ENCODE peak calls at places on chromosome 5, in five cellular contexts. One of them, this sample, is unnamed.

GRCh38 chr5:138824516-138824915 is 50.6 kb downstream of the LRRTM2 start:
- DNase-seq in heart left ventricle: no peak
- DNase-seq in cardiac muscle cell: peak
- DNase-seq in coronary artery: no peak
- DNase-seq in heart right ventricle: no peak
- DNase-seq in this sample: no peak

GRCh38 chr5:16902846-16903245 is 33.2 kb downstream of the MYO10 start:
- DNase-seq in coronary artery: no peak
- DNase-seq in cardiac muscle cell: no peak
- DNase-seq in heart right ventricle: no peak
- DNase-seq in heart left ventricle: no peak
- DNase-seq in this sample: peak

GRCh38 chr5:40386293-40386692 is 293.4 kb upstream of the PTGER4 start:
- DNase-seq in heart right ventricle: no peak
- DNase-seq in cardiac muscle cell: no peak
- DNase-seq in coronary artery: no peak
- DNase-seq in heart left ventricle: no peak
- DNase-seq in this sample: no peak

GRCh38 chr5:446864-447263 is 3.9 kb downstream of the EXOC3 start:
- DNase-seq in cardiac muscle cell: peak
- DNase-seq in heart left ventricle: peak
- DNase-seq in coronary artery: no peak
- DNase-seq in heart right ventricle: peak
- DNase-seq in this sample: no peak

GRCh38 chr5:82610686-82611085 is 332.5 kb upstream of the RPS23 start:
- DNase-seq in cardiac muscle cell: no peak
- DNase-seq in heart left ventricle: no peak
- DNase-seq in coronary artery: no peak
- DNase-seq in heart right ventricle: no peak
- DNase-seq in this sample: no peak

GRCh38 chr5:173454381-173454763 is 126.2 kb upstream of the STC2 start:
- DNase-seq in heart right ventricle: no peak
- DNase-seq in heart left ventricle: no peak
- DNase-seq in coronary artery: no peak
- DNase-seq in cardiac muscle cell: peak
- DNase-seq in this sample: no peak

GRCh38 chr5:59665086-59665831 is 228.3 kb downstream of the PDE4D start:
- DNase-seq in coronary artery: no peak
- DNase-seq in heart right ventricle: no peak
- DNase-seq in heart left ventricle: no peak
- DNase-seq in cardiac muscle cell: peak
- DNase-seq in this sample: no peak

GRCh38 chr5:144951001-144951400 is 780.3 kb downstream of the KCTD16 start:
- DNase-seq in heart left ventricle: no peak
- DNase-seq in cardiac muscle cell: no peak
- DNase-seq in heart right ventricle: no peak
- DNase-seq in coronary artery: no peak
- DNase-seq in this sample: no peak

GRCh38 chr5:56311306-56311904 is 78.3 kb upstream of the ANKRD55 start:
- DNase-seq in heart right ventricle: no peak
- DNase-seq in coronary artery: no peak
- DNase-seq in cardiac muscle cell: no peak
- DNase-seq in heart left ventricle: no peak
- DNase-seq in this sample: no peak

GRCh38 chr5:59430066-59430702 is 463.3 kb downstream of the PDE4D start:
- DNase-seq in heart left ventricle: no peak
- DNase-seq in cardiac muscle cell: no peak
- DNase-seq in coronary artery: no peak
- DNase-seq in heart right ventricle: no peak
- DNase-seq in this sample: no peak

GRCh38 chr5:7941692-7942091 is 72.7 kb downstream of the MTRR start:
- DNase-seq in coronary artery: no peak
- DNase-seq in cardiac muscle cell: no peak
- DNase-seq in heart right ventricle: no peak
- DNase-seq in heart left ventricle: no peak
- DNase-seq in this sample: no peak

GRCh38 chr5:61809651-61810050 is 477.6 kb downstream of the ZSWIM6 start:
- DNase-seq in heart right ventricle: no peak
- DNase-seq in coronary artery: no peak
- DNase-seq in heart left ventricle: no peak
- DNase-seq in cardiac muscle cell: no peak
- DNase-seq in this sample: no peak

GRCh38 chr5:74767579-74767913 is 497 bp downstream of the NSA2 start:
- DNase-seq in coronary artery: no peak
- DNase-seq in heart left ventricle: no peak
- DNase-seq in heart right ventricle: no peak
- DNase-seq in cardiac muscle cell: peak
- DNase-seq in this sample: no peak

GRCh38 chr5:42595597-42595996 is 161.0 kb upstream of the CCDC152 start:
- DNase-seq in cardiac muscle cell: no peak
- DNase-seq in heart left ventricle: no peak
- DNase-seq in coronary artery: no peak
- DNase-seq in heart right ventricle: no peak
- DNase-seq in this sample: no peak

GRCh38 chr5:37495668-37496067 is 116.5 kb downstream of the WDR70 start:
- DNase-seq in coronary artery: no peak
- DNase-seq in cardiac muscle cell: peak
- DNase-seq in heart left ventricle: no peak
- DNase-seq in heart right ventricle: no peak
- DNase-seq in this sample: peak

GRCh38 chr5:82312373-82312856 is 34.3 kb upstream of the RPS23 start:
- DNase-seq in heart right ventricle: peak
- DNase-seq in heart left ventricle: peak
- DNase-seq in cardiac muscle cell: peak
- DNase-seq in coronary artery: peak
- DNase-seq in this sample: no peak

GRCh38 chr5:14849516-14850294 is 21.9 kb downstream of the ANKH start:
- DNase-seq in coronary artery: no peak
- DNase-seq in cardiac muscle cell: no peak
- DNase-seq in heart right ventricle: no peak
- DNase-seq in heart left ventricle: no peak
- DNase-seq in this sample: no peak

GRCh38 chr5:53335115-53335514 is 145.3 kb upstream of the FST start:
- DNase-seq in heart right ventricle: no peak
- DNase-seq in heart left ventricle: no peak
- DNase-seq in coronary artery: no peak
- DNase-seq in cardiac muscle cell: no peak
- DNase-seq in this sample: no peak

GRCh38 chr5:172119921-172120688 is 67.9 kb downstream of the STK10 start:
- DNase-seq in cardiac muscle cell: no peak
- DNase-seq in heart left ventricle: peak
- DNase-seq in heart right ventricle: no peak
- DNase-seq in coronary artery: no peak
- DNase-seq in this sample: no peak

GRCh38 chr5:172117977-172118701 is 69.9 kb downstream of the STK10 start:
- DNase-seq in coronary artery: no peak
- DNase-seq in heart left ventricle: peak
- DNase-seq in heart right ventricle: no peak
- DNase-seq in cardiac muscle cell: no peak
- DNase-seq in this sample: no peak

GRCh38 chr5:172118891-172119290 is 69.1 kb downstream of the STK10 start:
- DNase-seq in cardiac muscle cell: no peak
- DNase-seq in heart right ventricle: no peak
- DNase-seq in coronary artery: no peak
- DNase-seq in heart left ventricle: peak
- DNase-seq in this sample: no peak

GRCh38 chr5:172127581-172127980 is 60.4 kb downstream of the STK10 start:
- DNase-seq in heart right ventricle: no peak
- DNase-seq in cardiac muscle cell: no peak
- DNase-seq in coronary artery: no peak
- DNase-seq in heart left ventricle: no peak
- DNase-seq in this sample: no peak

DNA sequence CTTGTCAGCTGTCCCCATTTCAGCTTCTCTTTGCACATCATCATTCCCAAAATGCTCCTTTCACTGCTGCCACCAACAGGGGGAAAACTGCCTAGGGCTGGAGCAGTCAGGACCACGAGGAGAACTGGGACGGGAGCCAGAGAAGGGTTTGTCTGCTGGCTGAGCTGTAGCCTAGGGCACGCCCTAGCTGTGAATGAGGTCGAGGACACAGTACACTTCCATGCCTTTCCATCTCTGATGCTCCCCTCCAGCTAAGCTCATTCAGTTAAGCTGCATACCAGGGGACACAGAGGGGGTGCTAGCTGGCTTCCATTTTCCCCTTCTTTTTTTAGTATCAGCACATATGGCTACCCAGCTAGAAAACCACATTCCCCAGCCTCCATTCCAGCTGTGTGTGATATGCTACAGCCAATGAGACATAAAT is 64.7 kb downstream of the STK10 start:
- DNase-seq in coronary artery: no peak
- DNase-seq in heart left ventricle: peak
- DNase-seq in cardiac muscle cell: peak
- DNase-seq in heart right ventricle: peak
- DNase-seq in this sample: no peak
- TF ChIP-seq CTCF in coronary artery: no peak
- TF ChIP-seq CTCF in heart left ventricle: peak
- TF ChIP-seq CTCF in cardiac muscle cell: peak
- TF ChIP-seq CTCF in heart right ventricle: peak
- TF ChIP-seq CTCF in this sample: peak

DNA sequence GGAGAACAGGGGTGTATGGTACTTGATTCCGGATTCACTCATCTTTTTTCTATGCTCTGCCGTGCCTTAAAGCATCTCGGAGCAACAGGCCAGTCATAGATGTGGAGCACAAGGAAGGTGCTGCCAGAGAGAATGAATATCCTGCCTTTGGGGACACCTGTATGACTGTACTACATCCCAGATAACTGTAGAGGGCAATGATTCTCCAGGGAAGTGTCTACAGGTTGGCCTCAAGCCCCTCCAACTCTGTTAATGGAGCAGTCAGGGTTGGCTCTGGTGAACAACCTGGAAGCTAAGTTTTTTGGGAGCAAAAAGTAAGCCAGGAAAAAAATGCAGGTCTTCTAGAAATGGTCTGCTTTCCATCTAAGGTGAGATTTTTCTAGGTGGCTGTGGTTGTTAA is 71.0 kb downstream of the NREP start:
- DNase-seq in cardiac muscle cell: no peak
- DNase-seq in heart right ventricle: no peak
- DNase-seq in coronary artery: no peak
- DNase-seq in heart left ventricle: no peak
- DNase-seq in this sample: no peak
- TF ChIP-seq CTCF in cardiac muscle cell: no peak
- TF ChIP-seq CTCF in heart right ventricle: no peak
- TF ChIP-seq CTCF in coronary artery: no peak
- TF ChIP-seq CTCF in heart left ventricle: no peak
- TF ChIP-seq CTCF in this sample: no peak

GRCh38 chr5:160268111-160268510 is 38.8 kb downstream of the FABP6 start:
- DNase-seq in heart right ventricle: no peak
- DNase-seq in heart left ventricle: no peak
- DNase-seq in coronary artery: no peak
- DNase-seq in cardiac muscle cell: no peak
- DNase-seq in this sample: no peak

GRCh38 chr5:160266044-160266718 is 36.9 kb downstream of the FABP6 start:
- DNase-seq in coronary artery: no peak
- DNase-seq in heart right ventricle: no peak
- DNase-seq in heart left ventricle: no peak
- DNase-seq in cardiac muscle cell: no peak
- DNase-seq in this sample: no peak

GRCh38 chr5:160269017-160269416 is 39.7 kb downstream of the FABP6 start:
- DNase-seq in heart right ventricle: peak
- DNase-seq in cardiac muscle cell: peak
- DNase-seq in heart left ventricle: peak
- DNase-seq in coronary artery: peak
- DNase-seq in this sample: no peak

GRCh38 chr5:160263326-160263850 is 34.1 kb downstream of the FABP6 start:
- DNase-seq in coronary artery: no peak
- DNase-seq in heart left ventricle: no peak
- DNase-seq in heart right ventricle: no peak
- DNase-seq in cardiac muscle cell: no peak
- DNase-seq in this sample: no peak

GRCh38 chr5:160266752-160267345 is 37.5 kb downstream of the FABP6 start:
- DNase-seq in heart left ventricle: no peak
- DNase-seq in cardiac muscle cell: no peak
- DNase-seq in heart right ventricle: no peak
- DNase-seq in coronary artery: no peak
- DNase-seq in this sample: no peak
- TF ChIP-seq CTCF in heart left ventricle: no peak
- TF ChIP-seq CTCF in cardiac muscle cell: no peak
- TF ChIP-seq CTCF in heart right ventricle: no peak
- TF ChIP-seq CTCF in coronary artery: no peak
- TF ChIP-seq CTCF in this sample: no peak

GRCh38 chr5:171337207-171337562 is 28.1 kb downstream of the TLX3 start:
- DNase-seq in cardiac muscle cell: no peak
- DNase-seq in heart right ventricle: no peak
- DNase-seq in coronary artery: no peak
- DNase-seq in heart left ventricle: no peak
- DNase-seq in this sample: no peak

GRCh38 chr5:171340491-171340890 is 31.4 kb downstream of the TLX3 start:
- DNase-seq in coronary artery: no peak
- DNase-seq in heart left ventricle: no peak
- DNase-seq in cardiac muscle cell: no peak
- DNase-seq in heart right ventricle: no peak
- DNase-seq in this sample: no peak

GRCh38 chr5:171335616-171336015 is 26.6 kb downstream of the TLX3 start:
- DNase-seq in heart left ventricle: no peak
- DNase-seq in coronary artery: no peak
- DNase-seq in cardiac muscle cell: no peak
- DNase-seq in heart right ventricle: no peak
- DNase-seq in this sample: no peak

GRCh38 chr5:171340042-171340441 is 31.0 kb downstream of the TLX3 start:
- DNase-seq in cardiac muscle cell: no peak
- DNase-seq in coronary artery: no peak
- DNase-seq in heart left ventricle: no peak
- DNase-seq in heart right ventricle: no peak
- DNase-seq in this sample: no peak

GRCh38 chr5:171336486-171337206 is 27.6 kb downstream of the TLX3 start:
- DNase-seq in coronary artery: no peak
- DNase-seq in heart right ventricle: no peak
- DNase-seq in cardiac muscle cell: peak
- DNase-seq in heart left ventricle: no peak
- DNase-seq in this sample: peak
- TF ChIP-seq CTCF in coronary artery: no peak
- TF ChIP-seq CTCF in heart right ventricle: peak
- TF ChIP-seq CTCF in cardiac muscle cell: peak
- TF ChIP-seq CTCF in heart left ventricle: peak
- TF ChIP-seq CTCF in this sample: peak